ENCODE peak calls at places on chromosome 4, in nine cellular contexts. K, R, V, S, O, Y, C, G and Z are unnamed samples.

GRCh38 chr4:40375090-40375489 is 40.0 kb downstream of the CHRNA9 start:
- DNase-seq in G (no peak), O (no peak), Y (no peak), S (no peak), V (no peak), K (no peak), R (no peak), C (no peak), Z (no peak)

GRCh38 chr4:148694702-148695101 is 252.5 kb upstream of the NR3C2 start:
- DNase-seq in O (no peak), V (no peak), G (no peak), S (no peak), R (no peak), C (no peak), K (no peak), Y (no peak), Z (no peak)

GRCh38 chr4:58144721-58145120 is 1034.5 kb upstream of the IGFBP7 start:
- DNase-seq in G (no peak), Y (no peak), V (no peak), C (no peak), S (no peak), K (no peak), O (no peak), R (no peak), Z (no peak)

GRCh38 chr4:26015133-26015651 is 101.2 kb downstream of the SMIM20 start:
- DNase-seq in K (no peak), G (no peak), O (peak; percentile 100), R (no peak), S (peak; percentile 84), V (peak; percentile 98), C (no peak), Y (no peak), Z (no peak)

GRCh38 chr4:55216871-55217635 is 91.7 kb upstream of the KDR start:
- DNase-seq in G (peak; percentile 33), K (no peak), V (peak; percentile 8), C (no peak), R (no peak), S (peak; percentile 24), Y (no peak), O (no peak), Z (no peak)

GRCh38 chr4:106246441-106246840 is 69.6 kb downstream of the TBCK start:
- DNase-seq in V (no peak), R (no peak), Y (no peak), G (no peak), S (no peak), K (no peak), C (no peak), O (no peak), Z (no peak)

GRCh38 chr4:128355301-128355700 is 67.7 kb upstream of the PGRMC2 start:
- DNase-seq in K (no peak), C (no peak), Y (no peak), S (no peak), O (no peak), R (no peak), G (no peak), V (peak; percentile 38), Z (no peak)

GRCh38 chr4:155353923-155354540 is 22.7 kb downstream of the MAP9 start:
- DNase-seq in G (peak; percentile 73), S (peak; percentile 44), C (peak; percentile 49), R (no peak), O (no peak), V (peak; percentile 8), Y (peak; percentile 26), K (no peak), Z (no peak)

GRCh38 chr4:121709766-121710405 is 13.1 kb upstream of the ANXA5 start:
- DNase-seq in G (peak; percentile 30), O (no peak), S (no peak), Y (no peak), C (no peak), K (no peak), V (no peak), R (no peak), Z (no peak)

GRCh38 chr4:101104264-101105052 is 242.9 kb downstream of the PPP3CA start:
- DNase-seq in G (no peak), S (no peak), Y (no peak), O (no peak), V (no peak), C (no peak), K (no peak), R (no peak), Z (no peak)

GRCh38 chr4:151527699-151528098 is 118.7 kb downstream of the FHIP1A start:
- DNase-seq in C (no peak), G (no peak), O (no peak), V (peak; percentile 67), Y (no peak), R (no peak), K (no peak), S (no peak), Z (no peak)

GRCh38 chr4:127965062-127965802 is at the start of the genes ABHD18 and MFSD8:
- DNase-seq in S (peak; percentile 99), V (peak; percentile 96), C (peak; percentile 99), R (peak; percentile 98), O (peak; percentile 98), G (peak; percentile 98), K (peak; percentile 97), Y (peak; percentile 98), Z (peak; percentile 92)

GRCh38 chr4:111064342-111064993 is 441.6 kb upstream of the PITX2 start:
- DNase-seq in S (no peak), G (peak; percentile 41), V (peak; percentile 97), C (no peak), Y (peak; percentile 3), O (peak; percentile 73), R (no peak), K (no peak), Z (no peak)

GRCh38 chr4:10762541-10762940 is 78.0 kb upstream of the CLNK start:
- DNase-seq in R (no peak), S (peak; percentile 18), G (peak; percentile 53), V (peak; percentile 87), K (no peak), C (no peak), O (no peak), Y (peak; percentile 92), Z (peak; percentile 34)